ENCODE peak calls at places on chromosomes 5 and 9, in nine cellular contexts. X, A, D, F, J, Y, N, G and V are unnamed samples.

GRCh38 chr9:127658431-127658830 is 46.4 kb downstream of the STXBP1 start:
- DNase-seq in N (no peak), X (no peak), G (no peak), A (no peak), F (no peak), D (no peak), J (no peak), Y (no peak), V (no peak)

GRCh38 chr9:93081081-93081529 is 14.9 kb upstream of the CARD19 start:
- DNase-seq in G (no peak), F (no peak), D (no peak), Y (no peak), J (no peak), A (no peak), X (no peak), N (no peak), V (no peak)

GRCh38 chr5:139788294-139788875 is 7.2 kb upstream of the PSD2 start:
- DNase-seq in D (no peak), X (no peak), J (no peak), F (no peak), G (no peak), Y (no peak), A (no peak), N (no peak), V (no peak)

GRCh38 chr5:133702773-133703770 is 90.7 kb upstream of the FSTL4 start:
- DNase-seq in A (no peak), N (no peak), D (no peak), Y (no peak), G (no peak), F (no peak), J (no peak), X (no peak), V (no peak)

GRCh38 chr9:95341262-95342011 is 23.9 kb upstream of the FANCC start:
- DNase-seq in F (no peak), X (no peak), G (no peak), J (peak), D (no peak), N (no peak), A (no peak), Y (no peak), V (peak)

GRCh38 chr5:127963233-127963632 is 120.3 kb upstream of the SLC12A2 start:
- DNase-seq in F (no peak), A (no peak), X (no peak), N (no peak), Y (no peak), D (no peak), J (no peak), G (no peak), V (no peak)

GRCh38 chr9:17219261-17219660 is 84.4 kb downstream of the CNTLN start:
- DNase-seq in Y (no peak), X (no peak), N (no peak), F (no peak), D (no peak), G (no peak), J (peak), A (no peak), V (no peak)

GRCh38 chr5:9104576-9105339 is 441.1 kb downstream of the SEMA5A start:
- DNase-seq in Y (peak), G (no peak), F (no peak), N (no peak), A (no peak), X (no peak), D (no peak), J (peak), V (no peak)

GRCh38 chr5:139787257-139787567 is 8.4 kb upstream of the PSD2 start:
- DNase-seq in F (no peak), N (no peak), Y (no peak), A (no peak), J (no peak), G (no peak), X (no peak), D (no peak), V (no peak)

GRCh38 chr5:110439280-110439679 is 287.2 kb downstream of the TMEM232 start:
- DNase-seq in N (no peak), G (no peak), A (no peak), Y (no peak), X (no peak), F (no peak), J (no peak), D (no peak), V (no peak)

GRCh38 chr5:179313849-179314521 is 31.3 kb downstream of the ADAMTS2 start:
- DNase-seq in X (no peak), N (no peak), D (no peak), Y (no peak), A (no peak), J (peak), G (no peak), F (no peak), V (peak)

GRCh38 chr9:69609156-69609555 is 63.0 kb downstream of the APBA1 start:
- DNase-seq in Y (no peak), F (no peak), A (no peak), N (no peak), G (no peak), D (no peak), J (no peak), X (no peak), V (no peak)

GRCh38 chr9:102550266-102550665 is 444.9 kb upstream of the CYLC2 start:
- DNase-seq in N (no peak), J (no peak), X (no peak), Y (no peak), F (no peak), G (no peak), D (no peak), A (no peak), V (no peak)

GRCh38 chr5:98416541-98416940 is 356.9 kb upstream of the RGMB start:
- DNase-seq in A (no peak), J (peak), X (no peak), Y (no peak), D (no peak), F (no peak), G (no peak), N (no peak), V (no peak)

GRCh38 chr5:13865317-13865716 is 79.2 kb downstream of the DNAH5 start:
- DNase-seq in J (no peak), N (no peak), D (no peak), A (no peak), Y (no peak), X (no peak), G (no peak), F (no peak), V (no peak)

GRCh38 chr5:178462846-178463245 is 127.3 kb downstream of the COL23A1 start:
- DNase-seq in Y (no peak), A (peak), X (no peak), N (no peak), J (no peak), F (no peak), G (no peak), D (no peak), V (no peak)